ENCODE peak calls at places on chromosome 18, in seven cellular contexts. M, P, F, C, Y, H and O are unnamed samples.

GRCh38 chr18:59631583-59632181 is 65.5 kb downstream of the CCBE1 start:
- DNase-seq in M (no peak), P (no peak), F (peak), C (peak), Y (no peak), H (peak), O (peak)

GRCh38 chr18:35282353-35282752 is 7.7 kb downstream of the ZSCAN30 start:
- DNase-seq in M (no peak), P (no peak), F (peak), C (no peak), Y (no peak), H (no peak), O (no peak)

GRCh38 chr18:9437049-9437448 is 38.3 kb upstream of the RALBP1 start:
- DNase-seq in M (no peak), P (no peak), F (peak), C (no peak), Y (no peak), H (no peak), O (no peak)

GRCh38 chr18:62091487-62092120 is 95.3 kb downstream of the PIGN start:
- DNase-seq in M (no peak), P (no peak), F (no peak), C (no peak), Y (no peak), H (no peak), O (no peak)

GRCh38 chr18:77658309-77658681 is 408.6 kb downstream of the GALR1 start:
- DNase-seq in M (no peak), P (no peak), F (no peak), C (no peak), Y (no peak), H (no peak), O (no peak)

GRCh38 chr18:57819671-57820460 is 16.8 kb upstream of the ATP8B1 start:
- DNase-seq in M (no peak), P (no peak), F (peak), C (no peak), Y (no peak), H (no peak), O (peak)

GRCh38 chr18:21132398-21132918 is 20.8 kb upstream of the ROCK1 start:
- DNase-seq in M (no peak), P (no peak), F (no peak), C (no peak), Y (no peak), H (no peak), O (no peak)

GRCh38 chr18:2536493-2536892 is 34.8 kb downstream of the METTL4 start:
- DNase-seq in M (no peak), P (no peak), F (no peak), C (no peak), Y (no peak), H (no peak), O (no peak)

GRCh38 chr18:45567123-45567522 is 48.2 kb upstream of the SLC14A2 start:
- DNase-seq in M (no peak), P (no peak), F (peak), C (no peak), Y (no peak), H (peak), O (no peak)

GRCh38 chr18:55586841-55587240 is 1.2 kb downstream of the TCF4 start:
- DNase-seq in M (no peak), P (no peak), F (peak), C (peak), Y (no peak), H (no peak), O (no peak)

GRCh38 chr18:28514699-28515098 is 337.8 kb upstream of the CDH2 start:
- DNase-seq in M (no peak), P (no peak), F (peak), C (no peak), Y (no peak), H (no peak), O (no peak)

GRCh38 chr18:65606551-65607130 is 144.2 kb upstream of the CDH7 start:
- DNase-seq in M (no peak), P (no peak), F (no peak), C (no peak), Y (no peak), H (no peak), O (no peak)

GRCh38 chr18:79367989-79368388 is 27.7 kb upstream of the NFATC1 start:
- DNase-seq in M (no peak), P (no peak), F (no peak), C (no peak), Y (no peak), H (no peak), O (no peak)

GRCh38 chr18:77105021-77105420 is 27.6 kb downstream of the MBP start:
- DNase-seq in M (no peak), P (no peak), F (no peak), C (no peak), Y (no peak), H (no peak), O (no peak)

GRCh38 chr18:43970656-43971055 is 693.4 kb upstream of the SYT4 start:
- DNase-seq in M (no peak), P (no peak), F (peak), C (no peak), Y (no peak), H (no peak), O (no peak)

GRCh38 chr18:48874233-48874632 is 76.5 kb downstream of the SMAD7 start:
- DNase-seq in M (no peak), P (no peak), F (no peak), C (no peak), Y (no peak), H (no peak), O (no peak)

GRCh38 chr18:48037481-48038271 is 107.2 kb upstream of the SMAD2 start:
- DNase-seq in M (peak), P (no peak), F (peak), C (no peak), Y (peak), H (no peak), O (peak)

GRCh38 chr18:48619501-48619900 is 80.7 kb downstream of the CTIF start:
- DNase-seq in M (no peak), P (no peak), F (no peak), C (no peak), Y (no peak), H (no peak), O (no peak)

GRCh38 chr18:46072959-46073358 is 899 bp upstream of the PSTPIP2 start:
- DNase-seq in M (no peak), P (no peak), F (no peak), C (no peak), Y (no peak), H (no peak), O (no peak)

GRCh38 chr18:56748698-56749268 is 97.6 kb downstream of the WDR7 start:
- DNase-seq in M (no peak), P (no peak), F (peak), C (peak), Y (no peak), H (peak), O (peak)

GRCh38 chr18:75041586-75041985 is 167.4 kb downstream of the PTGR3 start:
- DNase-seq in M (no peak), P (no peak), F (peak), C (peak), Y (no peak), H (no peak), O (no peak)

GRCh38 chr18:21453512-21453862 is 147.0 kb downstream of the ESCO1 start:
- DNase-seq in M (no peak), P (no peak), F (no peak), C (no peak), Y (no peak), H (no peak), O (no peak)

GRCh38 chr18:64974378-64975125 is 776.3 kb upstream of the CDH7 start:
- DNase-seq in M (no peak), P (no peak), F (no peak), C (no peak), Y (no peak), H (no peak), O (no peak)

GRCh38 chr18:12768622-12769021 is 65.8 kb downstream of the PSMG2 start:
- DNase-seq in M (no peak), P (no peak), F (peak), C (no peak), Y (no peak), H (no peak), O (no peak)